ENCODE peak calls at places on chromosomes 16 and 17, in seven cellular contexts. G, M, O, T, S, Y and C are unnamed samples.

GRCh38 chr16:29906520-29907244 is 6.4 kb downstream of the ASPHD1 start:
- DNase-seq in G (no peak), M (no peak), O (no peak), T (no peak), S (no peak), Y (no peak), C (no peak)

GRCh38 chr17:15659236-15659635 is 24.9 kb downstream of the TRIM16 start:
- DNase-seq in G (no peak), M (no peak), O (no peak), T (no peak), S (no peak), Y (no peak), C (no peak)

GRCh38 chr16:12057276-12057675 is 80.7 kb downstream of the SNX29 start:
- DNase-seq in G (no peak), M (no peak), O (no peak), T (no peak), S (no peak), Y (no peak), C (no peak)

GRCh38 chr17:34990921-34991365 is 10.6 kb downstream of the LIG3 start:
- DNase-seq in G (no peak), M (no peak), O (no peak), T (no peak), S (no peak), Y (no peak), C (no peak)

GRCh38 chr16:27689711-27690110 is 139.8 kb downstream of the KATNIP start:
- DNase-seq in G (no peak), M (no peak), O (no peak), T (no peak), S (no peak), Y (no peak), C (no peak)

GRCh38 chr17:66526827-66527226 is 224.4 kb downstream of the PRKCA start:
- DNase-seq in G (no peak), M (no peak), O (no peak), T (no peak), S (no peak), Y (no peak), C (no peak)

GRCh38 chr17:41307647-41308046 is 1.5 kb downstream of the KRTAP16-1 start:
- DNase-seq in G (no peak), M (no peak), O (no peak), T (no peak), S (no peak), Y (no peak), C (no peak)

GRCh38 chr16:58026139-58026704 is 668 bp downstream of the MMP15 start:
- DNase-seq in G (peak), M (no peak), O (no peak), T (no peak), S (peak), Y (no peak), C (no peak)

GRCh38 chr16:63146251-63146650 is 1110.0 kb upstream of the CDH8 start:
- DNase-seq in G (no peak), M (no peak), O (no peak), T (no peak), S (no peak), Y (no peak), C (no peak)

GRCh38 chr17:78882546-78883089 is 20.4 kb downstream of the CEP295NL start:
- DNase-seq in G (no peak), M (no peak), O (no peak), T (no peak), S (no peak), Y (no peak), C (no peak)

GRCh38 chr16:22628994-22629393 is 118.3 kb downstream of the NPIPB5 start:
- DNase-seq in G (no peak), M (no peak), O (no peak), T (no peak), S (no peak), Y (no peak), C (no peak)

GRCh38 chr17:37490638-37491614 is 1.2 kb downstream of the DUSP14 start:
- DNase-seq in G (peak), M (peak), O (no peak), T (no peak), S (peak), Y (no peak), C (peak)

GRCh38 chr16:87410530-87410929 is 18.4 kb downstream of the MAP1LC3B start:
- DNase-seq in G (no peak), M (no peak), O (no peak), T (no peak), S (no peak), Y (no peak), C (no peak)

GRCh38 chr17:3641717-3642486 is 5.3 kb downstream of the CTNS start:
- DNase-seq in G (no peak), M (no peak), O (no peak), T (no peak), S (no peak), Y (no peak), C (no peak)

GRCh38 chr16:914453-914852 is 56.3 kb downstream of the LMF1 start:
- DNase-seq in G (no peak), M (no peak), O (no peak), T (peak), S (no peak), Y (no peak), C (no peak)

GRCh38 chr16:10918294-10919002 is 23.8 kb downstream of the DEXI start:
- DNase-seq in G (peak), M (peak), O (peak), T (peak), S (peak), Y (peak), C (peak)

GRCh38 chr17:19383681-19384470 is 3.1 kb downstream of the MFAP4 start:
- DNase-seq in G (no peak), M (no peak), O (no peak), T (no peak), S (no peak), Y (no peak), C (no peak)

GRCh38 chr17:30548189-30548588 is 71.0 kb downstream of the GOSR1 start:
- DNase-seq in G (no peak), M (no peak), O (peak), T (no peak), S (no peak), Y (no peak), C (no peak)

GRCh38 chr16:16143038-16143763 is 80.1 kb downstream of the ABCC6 start:
- DNase-seq in G (peak), M (no peak), O (no peak), T (no peak), S (no peak), Y (no peak), C (no peak)

GRCh38 chr16:48385272-48385953 is at the start of gene SIAH1:
- DNase-seq in G (peak), M (peak), O (peak), T (no peak), S (peak), Y (peak), C (peak)

GRCh38 chr17:49210158-49211029 is at the start of the genes ABI3 and GNGT2:
- DNase-seq in G (peak), M (no peak), O (peak), T (no peak), S (peak), Y (no peak), C (peak)

GRCh38 chr16:90022209-90023077 is 3.2 kb upstream of the DBNDD1 start:
- DNase-seq in G (peak), M (peak), O (peak), T (peak), S (peak), Y (no peak), C (peak)

GRCh38 chr16:9124908-9125584 is 33.6 kb downstream of the HAPSTR1 start:
- DNase-seq in G (no peak), M (no peak), O (no peak), T (no peak), S (no peak), Y (no peak), C (no peak)

GRCh38 chr17:19590912-19591551 is 57.4 kb downstream of the SLC47A1 start:
- DNase-seq in G (no peak), M (no peak), O (no peak), T (no peak), S (no peak), Y (no peak), C (no peak)

GRCh38 chr16:1678500-1679098 is 520 bp downstream of the JPT2 start:
- DNase-seq in G (peak), M (peak), O (peak), T (no peak), S (peak), Y (no peak), C (no peak)

GRCh38 chr17:6831662-6832263 is at the start of gene TEKT1:
- DNase-seq in G (peak), M (peak), O (peak), T (no peak), S (peak), Y (peak), C (peak)

GRCh38 chr17:63838586-63839184 is 3.8 kb downstream of the SMARCD2 start:
- DNase-seq in G (no peak), M (peak), O (no peak), T (peak), S (no peak), Y (no peak), C (no peak)